ENCODE peak calls at places on chromosomes 5 and 9, in five cellular contexts. R is endothelial cell of umbilical vein, Q is H9, W is PC-3, J is hepatocyte. U is an unnamed sample.

GRCh38 chr9:34408173-34408572 is 31.5 kb upstream of the MYORG start:
- DNase-seq in R (no peak), Q (no peak), W (no peak), J (no peak), U (no peak)

GRCh38 chr5:143217065-143217803 is 186.3 kb downstream of the NR3C1 start:
- DNase-seq in R (no peak), Q (no peak), W (no peak), J (peak; percentile 48), U (peak; percentile 44)

GRCh38 chr5:16935271-16936149 is 578 bp downstream of the MYO10 start:
- DNase-seq in R (peak; percentile 73), Q (peak; percentile 34), W (peak; percentile 75), J (peak; percentile 72), U (peak; percentile 70)

GRCh38 chr5:75526065-75526464 is 14.4 kb downstream of the POLK start:
- DNase-seq in R (no peak), Q (no peak), W (no peak), J (no peak), U (no peak)

GRCh38 chr5:92715946-92716345 is 865.1 kb downstream of the NR2F1-AS1 start:
- DNase-seq in R (no peak), Q (no peak), W (no peak), J (no peak), U (no peak)

GRCh38 chr9:129200255-129200654 is 22.2 kb upstream of the IER5L start:
- DNase-seq in R (no peak), Q (no peak), W (no peak), J (no peak), U (no peak)

GRCh38 chr9:114335745-114336144 is 6.1 kb downstream of the ORM2 start:
- DNase-seq in R (no peak), Q (no peak), W (no peak), J (no peak), U (no peak)

GRCh38 chr9:95206143-95206542 is 111.4 kb downstream of the FANCC start:
- DNase-seq in R (no peak), Q (no peak), W (no peak), J (no peak), U (peak; percentile 42)

GRCh38 chr9:27131731-27132130 is 22.7 kb downstream of the TEK start:
- DNase-seq in R (no peak), Q (no peak), W (no peak), J (no peak), U (no peak)

GRCh38 chr5:87127426-87127825 is 140.3 kb upstream of the RASA1 start:
- DNase-seq in R (no peak), Q (no peak), W (peak; percentile 88), J (no peak), U (peak; percentile 87)

GRCh38 chr5:23530571-23530970 is 23.2 kb downstream of the PRDM9 start:
- DNase-seq in R (no peak), Q (no peak), W (no peak), J (no peak), U (no peak)

GRCh38 chr5:77129386-77129785 is 42.3 kb upstream of the ZBED3 start:
- DNase-seq in R (peak; percentile 17), Q (peak; percentile 56), W (peak; percentile 54), J (peak; percentile 38), U (peak; percentile 60)

GRCh38 chr9:100637787-100638186 is 59.9 kb downstream of the CAVIN4 start:
- DNase-seq in R (no peak), Q (peak; percentile 93), W (peak; percentile 23), J (peak; percentile 24), U (no peak)

GRCh38 chr5:158589939-158590338 is 509.8 kb downstream of the EBF1 start:
- DNase-seq in R (no peak), Q (no peak), W (no peak), J (no peak), U (no peak)

GRCh38 chr5:154087260-154087659 is 48.5 kb downstream of the MFAP3 start:
- DNase-seq in R (no peak), Q (no peak), W (no peak), J (no peak), U (peak; percentile 63)

GRCh38 chr9:131436865-131437271 is 43.0 kb downstream of the PRRC2B start:
- DNase-seq in R (no peak), Q (peak; percentile 88), W (no peak), J (no peak), U (no peak)

GRCh38 chr9:111902396-111903147 is 6.0 kb downstream of the UGCG start:
- DNase-seq in R (peak; percentile 82), Q (no peak), W (no peak), J (no peak), U (peak; percentile 55)

GRCh38 chr9:88537743-88538055 is 2.7 kb downstream of the NXNL2 start:
- DNase-seq in R (no peak), Q (no peak), W (peak; percentile 25), J (peak; percentile 84), U (peak; percentile 94)

GRCh38 chr9:136572003-136572595 is 26.3 kb upstream of the NOTCH1 start:
- DNase-seq in R (no peak), Q (peak; percentile 97), W (peak; percentile 4), J (peak; percentile 69), U (no peak)

GRCh38 chr9:35729700-35730485 is 2.1 kb downstream of the TLN1 start:
- DNase-seq in R (peak; percentile 52), Q (peak; percentile 56), W (peak; percentile 86), J (peak; percentile 67), U (peak; percentile 94)

GRCh38 chr5:74042559-74043357 is 416.8 kb downstream of the ARHGEF28 start:
- DNase-seq in R (no peak), Q (no peak), W (peak; percentile 41), J (peak; percentile 56), U (peak; percentile 82)

GRCh38 chr9:37410969-37411785 is 11.3 kb upstream of the GRHPR start:
- DNase-seq in R (no peak), Q (peak; percentile 74), W (no peak), J (no peak), U (peak; percentile 55)

DNA sequence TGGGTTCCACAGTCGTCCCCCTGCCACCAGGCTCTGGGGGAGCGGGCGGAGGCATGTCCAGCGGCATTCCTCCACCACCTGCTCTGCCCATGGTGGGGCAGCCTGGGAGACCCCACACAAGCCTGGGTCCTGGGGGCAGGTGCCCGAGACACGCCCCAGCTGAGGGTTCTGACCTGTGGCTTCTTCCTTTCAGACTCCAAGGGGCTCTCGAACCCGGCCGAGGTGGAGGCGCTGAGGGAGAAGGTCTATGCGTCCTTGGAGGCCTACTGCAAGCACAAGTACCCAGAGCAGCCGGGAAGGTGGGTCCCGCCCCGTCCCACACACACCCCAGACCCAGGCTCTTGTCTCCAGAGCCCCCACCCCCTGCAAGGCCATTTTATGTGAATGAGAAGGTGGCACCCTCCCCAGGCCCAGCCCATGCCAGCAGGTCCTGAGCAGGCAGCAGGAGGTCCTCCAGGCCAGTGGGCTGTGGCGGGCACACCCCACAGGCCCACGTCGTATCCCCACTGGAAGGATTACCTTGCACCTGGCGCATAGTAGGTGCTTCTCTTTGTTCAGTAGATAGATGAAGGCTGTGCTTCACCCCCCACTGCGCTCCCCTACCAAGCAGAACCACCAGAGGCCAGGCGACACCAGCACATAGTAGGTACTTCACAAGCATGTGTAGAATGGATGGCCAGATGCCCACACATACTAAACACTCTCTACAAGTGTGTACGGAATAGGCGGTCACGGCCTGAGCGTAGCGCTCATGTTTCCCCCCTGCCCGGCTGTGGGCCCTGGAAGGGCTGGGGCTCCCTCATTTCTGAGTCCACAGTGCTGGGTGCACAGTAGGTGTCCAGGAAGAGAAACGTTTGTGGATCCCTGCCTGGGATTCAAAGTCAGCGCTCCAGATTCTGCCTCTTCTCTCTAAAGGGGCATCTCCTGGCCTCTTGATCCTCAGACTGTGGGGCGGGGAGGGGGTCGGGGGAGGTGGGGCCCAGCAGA is 107.9 kb downstream of the RXRA start:
- DNase-seq in R (no peak), Q (no peak), W (no peak), J (peak; percentile 46), U (no peak)
- H3K4me1 ChIP-seq in R (peaks cover 7% of the 10 kb centered on the region), Q (no peaks in the 10 kb centered on the region), W (no peaks in the 10 kb centered on the region), J (peaks cover 53% of the 10 kb centered on the region), U (peaks cover 13% of the 10 kb centered on the region)

DNA sequence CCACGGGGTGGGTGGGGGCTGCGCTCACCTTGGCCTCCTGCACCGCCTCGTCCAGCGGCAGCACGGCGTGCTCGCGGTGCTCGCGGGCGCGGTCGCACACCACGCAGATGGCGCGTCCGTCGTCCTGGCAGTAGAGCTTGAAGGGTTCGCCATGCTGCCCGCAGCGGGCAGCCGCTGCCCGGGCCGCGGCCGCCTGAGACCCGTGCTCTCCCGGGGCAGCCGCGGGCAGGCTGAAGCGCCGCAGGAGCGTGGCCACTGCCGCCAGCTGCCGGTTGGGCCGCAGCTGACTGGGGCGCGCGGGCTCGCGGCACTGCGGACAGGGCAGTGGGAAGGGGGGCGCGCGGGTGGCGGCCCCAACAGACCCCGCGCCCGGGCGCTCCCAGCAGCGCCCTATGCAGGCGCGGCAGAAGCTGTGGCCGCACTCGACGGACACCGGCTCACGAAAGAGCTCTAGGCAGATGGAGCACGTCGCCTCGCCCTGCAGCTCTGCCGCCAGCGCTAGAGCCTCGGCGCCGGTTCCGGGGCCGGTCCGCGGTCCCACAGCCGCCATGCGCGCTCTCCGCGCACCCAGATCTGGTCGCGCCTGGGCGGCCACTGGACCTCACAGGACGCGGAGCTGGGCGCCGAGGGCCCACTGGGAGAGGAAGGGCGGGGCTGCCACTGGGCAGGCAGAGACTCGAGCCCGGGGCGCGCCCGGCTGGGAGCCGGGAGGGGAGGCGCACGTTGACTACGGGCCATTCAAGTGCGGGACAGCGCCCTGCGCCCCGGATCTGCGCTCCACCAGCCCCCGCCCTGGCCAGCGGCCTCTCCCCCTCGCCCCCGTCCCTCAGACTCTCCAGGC is at the start of gene TRIM7:
- DNase-seq in R (peak; percentile 60), Q (no peak), W (peak; percentile 68), J (peak; percentile 50), U (peak; percentile 70)
- H3K27ac ChIP-seq in R (no peak within 1 kb of the TSS), Q (no peak within 1 kb of the TSS), W (no peak within 1 kb of the TSS), J (no peak within 1 kb of the TSS), U (no peak within 1 kb of the TSS)

DNA sequence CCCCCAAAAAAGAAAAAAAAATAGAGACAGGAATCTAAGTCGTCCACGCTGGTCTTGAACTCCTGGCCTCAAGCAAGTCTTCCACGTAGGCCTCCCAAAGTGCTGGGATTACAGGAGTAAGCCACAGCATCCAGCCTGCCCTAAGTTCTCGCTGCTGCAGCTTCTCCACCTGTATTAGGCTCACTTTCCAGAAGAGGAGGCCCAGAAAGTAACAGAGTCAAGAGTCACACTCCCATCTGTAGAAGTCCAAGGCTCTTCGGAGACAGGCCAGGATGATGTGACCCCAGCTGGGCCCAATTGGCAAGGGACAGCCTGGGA is 1.8 kb downstream of the EEIG1 start:
- DNase-seq in R (no peak), Q (no peak), W (no peak), J (peak; percentile 26), U (no peak)
- H4K20me1 ChIP-seq in R (no peaks in the 10 kb centered on the region), Q (peaks cover 2% of the 10 kb centered on the region), W (peaks cover 15% of the 10 kb centered on the region), J (peaks cover 62% of the 10 kb centered on the region), U (no peaks in the 10 kb centered on the region)

GRCh38 chr9:89873801-89874200 is 269.0 kb downstream of the GADD45G start:
- DNase-seq in R (no peak), Q (peak; percentile 10), W (no peak), J (no peak), U (no peak)
- H3K4me1 ChIP-seq in R (no peaks in the 10 kb centered on the region), Q (no peaks in the 10 kb centered on the region), W (no peaks in the 10 kb centered on the region), J (peaks cover 21% of the 10 kb centered on the region), U (no peaks in the 10 kb centered on the region)